ENCODE peak calls at places on chromosomes 5 and 9, in five cellular contexts. X is right lobe of liver, F is neural progenitor cell, H is body of pancreas, P is stomach. Z is an unnamed sample.

GRCh38 chr5:100595152-100595811 is 60.1 kb downstream of the FAM174A start:
- DNase-seq in X (no peak), F (no peak), H (peak; percentile 86), P (peak; percentile 32), Z (peak; percentile 89)

GRCh38 chr9:121650220-121651013 is 1.0 kb upstream of the DAB2IP start:
- DNase-seq in X (no peak), F (peak; percentile 91), H (peak; percentile 50), P (peak; percentile 61), Z (peak; percentile 29)

GRCh38 chr9:33466565-33467495 is 6.9 kb downstream of the NOL6 start:
- DNase-seq in X (peak; percentile 72), F (peak; percentile 75), H (peak; percentile 78), P (peak; percentile 83), Z (no peak)

GRCh38 chr9:130254753-130255637 is 10.6 kb upstream of the HMCN2 start:
- DNase-seq in X (no peak), F (no peak), H (no peak), P (no peak), Z (no peak)

GRCh38 chr9:35338561-35339274 is 151.2 kb upstream of the RUSC2 start:
- DNase-seq in X (no peak), F (no peak), H (peak; percentile 31), P (peak; percentile 71), Z (no peak)

GRCh38 chr5:74428275-74428674 is 212.3 kb downstream of the ENC1 start:
- DNase-seq in X (no peak), F (no peak), H (no peak), P (no peak), Z (no peak)

GRCh38 chr5:179819296-179820126 is 1.2 kb upstream of the SQSTM1 start:
- DNase-seq in X (peak; percentile 87), F (peak; percentile 58), H (peak; percentile 83), P (peak; percentile 77), Z (no peak)

GRCh38 chr5:110055301-110055700 is 365.6 kb downstream of the MAN2A1 start:
- DNase-seq in X (no peak), F (no peak), H (no peak), P (no peak), Z (no peak)

GRCh38 chr9:95003694-95004451 is 277.4 kb downstream of the AOPEP start:
- DNase-seq in X (peak; percentile 70), F (peak; percentile 66), H (peak; percentile 66), P (peak; percentile 60), Z (no peak)

GRCh38 chr5:123528059-123528458 is 16.1 kb downstream of the CSNK1G3 start:
- DNase-seq in X (no peak), F (no peak), H (no peak), P (no peak), Z (no peak)

GRCh38 chr5:177537389-177538361 is 16.7 kb downstream of the FAM193B start:
- DNase-seq in X (no peak), F (no peak), H (peak; percentile 57), P (no peak), Z (peak; percentile 76)

DNA sequence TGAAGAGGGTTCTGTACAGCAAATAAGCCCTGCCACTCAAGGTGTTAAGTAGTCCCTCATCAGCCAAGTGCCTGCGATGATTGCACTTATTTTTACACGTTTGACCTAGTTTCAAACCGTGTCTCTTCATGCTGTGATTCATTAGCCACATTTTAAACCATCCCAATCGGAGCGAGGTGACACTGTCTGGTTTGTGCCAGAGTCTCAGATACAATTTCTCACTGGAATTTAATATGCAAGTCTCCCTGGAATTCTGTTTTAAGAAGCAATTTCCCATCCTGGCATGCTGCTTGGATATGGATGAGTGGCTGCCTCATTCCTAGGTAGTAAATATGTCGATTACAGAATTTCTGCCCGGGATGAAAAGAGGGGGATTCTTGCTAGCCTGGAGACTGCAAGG is 1.6 kb downstream of the INSYN2B start:
- DNase-seq in X (no peak), F (no peak), H (no peak), P (no peak), Z (no peak)
- H3K27ac ChIP-seq in X (no peak overlapping the region), F (no peak overlapping the region), H (no peak overlapping the region), P (no peak overlapping the region), Z (no peak overlapping the region)

GRCh38 chr9:19294219-19294618 is 63.7 kb downstream of the DENND4C start:
- DNase-seq in X (no peak), F (no peak), H (no peak), P (no peak), Z (no peak)
- TF ChIP-seq CTCF in X (no peak), F (no peak), H (no peak), P (no peak), Z (no peak)

DNA sequence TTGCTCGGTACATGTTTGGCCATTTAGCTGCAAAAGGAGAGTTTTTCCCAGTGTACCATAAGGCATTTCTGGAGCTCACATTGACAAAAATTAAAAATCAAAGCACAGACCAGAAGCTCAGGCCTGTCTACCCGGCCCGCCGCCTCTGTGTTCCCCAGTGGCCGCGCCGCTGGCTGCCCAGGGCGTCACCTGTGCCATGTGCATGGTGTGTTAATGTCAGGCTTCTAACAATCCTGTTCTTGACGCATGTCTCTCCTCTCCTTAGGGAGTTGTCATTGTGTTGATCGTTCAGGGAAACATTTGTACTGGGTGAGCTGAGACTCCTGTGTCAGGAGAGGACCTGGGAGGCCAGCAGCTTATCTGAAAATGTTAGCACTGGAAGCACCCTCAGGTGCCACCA is 9.6 kb upstream of the NTNG2 start:
- DNase-seq in X (no peak), F (no peak), H (no peak), P (no peak), Z (no peak)
- H3K27me3 ChIP-seq in X (no peaks in the 10 kb centered on the region), F (peaks cover 28% of the 10 kb centered on the region), H (peaks cover 10% of the 10 kb centered on the region), P (peaks cover 32% of the 10 kb centered on the region), Z (peaks cover 67% of the 10 kb centered on the region)

DNA sequence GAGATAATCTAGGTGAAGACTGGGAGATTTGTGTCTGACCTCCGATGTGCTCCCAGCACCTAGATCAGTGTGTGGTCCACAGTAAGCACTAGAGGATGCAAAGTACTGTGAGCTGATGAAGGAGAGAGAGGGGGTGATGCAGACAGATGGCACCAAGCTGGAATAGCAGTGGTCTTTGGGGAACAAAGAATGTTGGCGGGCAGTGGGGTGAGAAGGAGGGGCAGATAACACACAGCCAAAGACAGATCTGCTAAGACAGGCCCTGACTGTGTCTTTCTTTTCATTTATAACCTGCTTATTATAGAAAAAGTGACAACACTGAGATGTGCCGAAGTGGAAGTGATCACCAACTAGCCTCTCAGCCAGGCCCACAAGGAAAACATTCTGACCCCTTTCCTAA is 37.5 kb downstream of the ERGIC1 start:
- DNase-seq in X (no peak), F (no peak), H (no peak), P (no peak), Z (no peak)
- H3K27ac ChIP-seq in X (peak overlapping the region; percentile 93), F (no peak overlapping the region), H (peak overlapping the region; percentile 80), P (peak overlapping the region; percentile 90), Z (no peak overlapping the region)

GRCh38 chr5:144026286-144026685 is 144.2 kb downstream of the YIPF5 start:
- DNase-seq in X (no peak), F (no peak), H (no peak), P (no peak), Z (no peak)
- TF ChIP-seq CTCF in X (no peak), F (no peak), H (no peak), P (no peak), Z (no peak)

GRCh38 chr5:93580387-93581100 is 475 bp downstream of the NR2F1-AS1 start:
- DNase-seq in X (no peak), F (peak; percentile 42), H (no peak), P (no peak), Z (no peak)

GRCh38 chr5:93577807-93578178 is 3.2 kb downstream of the NR2F1-AS1 start:
- DNase-seq in X (no peak), F (no peak), H (no peak), P (no peak), Z (no peak)

GRCh38 chr5:93578813-93579560 is 2.0 kb downstream of the NR2F1-AS1 start:
- DNase-seq in X (no peak), F (peak; percentile 54), H (no peak), P (no peak), Z (no peak)

GRCh38 chr5:93578179-93578812 is 2.7 kb downstream of the NR2F1-AS1 start:
- DNase-seq in X (no peak), F (peak; percentile 72), H (no peak), P (no peak), Z (no peak)

GRCh38 chr5:93579561-93580386 is 1.2 kb downstream of the NR2F1-AS1 start:
- DNase-seq in X (no peak), F (peak; percentile 76), H (no peak), P (no peak), Z (no peak)
- H3K27me3 ChIP-seq in X (peaks cover 4% of the 10 kb centered on the region), F (peaks cover 85% of the 10 kb centered on the region), H (peaks cover 7% of the 10 kb centered on the region), P (peaks cover 62% of the 10 kb centered on the region), Z (no peaks in the 10 kb centered on the region)

DNA sequence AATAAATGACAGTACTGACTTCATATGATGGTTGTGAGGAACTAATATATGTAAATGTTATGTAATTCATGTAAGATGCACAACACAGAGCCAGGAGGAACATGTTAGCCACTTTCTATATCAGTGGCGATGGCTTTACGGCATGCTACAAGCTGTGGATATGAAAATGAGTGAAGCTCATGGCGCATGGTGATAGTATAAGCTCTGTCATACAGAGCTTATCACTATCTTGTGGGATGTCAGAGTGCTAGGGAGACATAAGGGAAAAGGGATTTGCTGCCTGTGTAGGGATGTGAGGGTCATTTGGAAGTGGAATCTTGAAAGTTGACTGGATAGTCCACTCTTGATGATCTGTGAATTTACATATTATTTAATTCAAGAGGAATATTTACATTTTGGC is 13.6 kb downstream of the CPEB4 start:
- DNase-seq in X (no peak), F (no peak), H (no peak), P (no peak), Z (no peak)
- H3K27ac ChIP-seq in X (no peak overlapping the region), F (no peak overlapping the region), H (no peak overlapping the region), P (no peak overlapping the region), Z (no peak overlapping the region)